ENCODE peak calls at places on chromosomes 11 and 22, in eight cellular contexts. Q is activated CD4-positive, alpha-beta T cell treated with anti-CD3 and anti-CD28 coated beads, Interleukin-2, amount 50 U/mL, for 1 hour; C is naive thymus-derived CD8-positive, alpha-beta T cell; I is mesothelial cell of epicardium; H is activated T-helper 1 cell treated with anti-CD3 and anti-CD28 coated beads, Interleukin-2, amount 50 U/mL, for 16 hours; N is anterior cingulate cortex; Z is GOT3; X is NCI-H2171. B is an unnamed sample.

GRCh38 chr22:46487318-46487717 is 50.1 kb downstream of the CELSR1 start:
- DNase-seq in Q (no peak), C (no peak), I (no peak), H (no peak), N (no peak), Z (no peak), X (no peak), B (no peak)

GRCh38 chr11:125401746-125402145 is 94.3 kb downstream of the FEZ1 start:
- DNase-seq in Q (no peak), C (no peak), I (no peak), H (no peak), N (no peak), Z (no peak), X (no peak), B (no peak)

GRCh38 chr11:69949327-69949726 is 128.8 kb upstream of the ANO1 start:
- DNase-seq in Q (no peak), C (no peak), I (no peak), H (no peak), N (no peak), Z (peak), X (no peak), B (no peak)

GRCh38 chr11:58493676-58494075 is 14.2 kb downstream of the OR5B21 start:
- DNase-seq in Q (no peak), C (no peak), I (no peak), H (no peak), N (no peak), Z (no peak), X (no peak), B (no peak)

GRCh38 chr22:37607010-37607911 is 1.4 kb upstream of the GGA1 start:
- DNase-seq in Q (peak), C (peak), I (peak), H (peak), N (peak), Z (no peak), X (peak), B (peak)

GRCh38 chr11:31641477-31642062 is 132.0 kb downstream of the ELP4 start:
- DNase-seq in Q (no peak), C (no peak), I (no peak), H (no peak), N (no peak), Z (no peak), X (peak), B (peak)

GRCh38 chr11:55942785-55943392 is 6.7 kb upstream of the OR5I1 start:
- DNase-seq in Q (no peak), C (no peak), I (no peak), H (no peak), N (no peak), Z (no peak), X (peak), B (no peak)

GRCh38 chr22:50674606-50675552 is 2.3 kb downstream of the SHANK3 start:
- DNase-seq in Q (no peak), C (no peak), I (no peak), H (no peak), N (no peak), Z (no peak), X (peak), B (no peak)

GRCh38 chr22:44168206-44168605 is 12.5 kb upstream of the PARVG start:
- DNase-seq in Q (no peak), C (no peak), I (no peak), H (no peak), N (no peak), Z (no peak), X (no peak), B (no peak)